ENCODE peak calls at places on chromosomes 11 and 22, in four cellular contexts. Q is heart left ventricle; A is activated CD4-positive, alpha-beta T cell treated with anti-CD3 and anti-CD28 coated beads, Interleukin-2, amount 50 U/mL, for 4 hours; P is pancreas. D is an unnamed sample.

GRCh38 chr22:19496324-19496630 is 16.6 kb downstream of the CDC45 start:
- DNase-seq in Q (no peak), P (no peak), A (no peak), D (no peak)

GRCh38 chr11:124302291-124302690 is 11.5 kb downstream of the OR8D1 start:
- DNase-seq in A (no peak), P (no peak), Q (no peak), D (no peak)

GRCh38 chr22:48740086-48740730 is 1087.5 kb downstream of the BRD1 start:
- DNase-seq in P (no peak), Q (no peak), A (no peak), D (no peak)

GRCh38 chr22:36055376-36056310 is 27.0 kb upstream of the RBFOX2 start:
- DNase-seq in Q (peak), A (no peak), P (no peak), D (no peak)

GRCh38 chr11:32840587-32840986 is 10.9 kb downstream of the PRRG4 start:
- DNase-seq in A (no peak), Q (no peak), P (no peak), D (no peak)

GRCh38 chr11:81744336-81745116 is 989.1 kb downstream of the FAM181B start:
- DNase-seq in Q (no peak), A (no peak), P (peak), D (no peak)

GRCh38 chr11:58606930-58607714 is 15.3 kb upstream of the CNTF start:
- DNase-seq in P (no peak), Q (no peak), A (no peak), D (no peak)

GRCh38 chr11:210122-210802 is 2.8 kb downstream of the RIC8A start:
- DNase-seq in A (no peak), Q (no peak), P (no peak), D (peak)

GRCh38 chr11:103737791-103738190 is 298.6 kb upstream of the DDI1 start:
- DNase-seq in Q (peak), A (no peak), P (no peak), D (no peak)

GRCh38 chr11:115257286-115258077 is 246.7 kb downstream of the CADM1 start:
- DNase-seq in Q (no peak), A (no peak), P (no peak), D (no peak)

GRCh38 chr11:28228196-28228595 is 120.0 kb downstream of the METTL15 start:
- DNase-seq in A (no peak), P (no peak), Q (no peak), D (no peak)

GRCh38 chr11:45400594-45400993 is 114.5 kb upstream of the SYT13 start:
- DNase-seq in A (no peak), P (no peak), Q (no peak), D (peak)

GRCh38 chr22:41523464-41524221 is 20.6 kb downstream of the POLR3H start:
- DNase-seq in Q (peak), A (no peak), P (peak), D (no peak)

GRCh38 chr11:62012451-62013265 is 45.2 kb upstream of the FTH1 start:
- DNase-seq in A (no peak), P (no peak), Q (no peak), D (no peak)

GRCh38 chr11:118109231-118109630 is 22.5 kb upstream of the SMIM35 start:
- DNase-seq in A (no peak), Q (peak), P (no peak), D (no peak)

GRCh38 chr11:35427158-35427557 is 7.8 kb upstream of the SLC1A2 start:
- DNase-seq in A (no peak), P (no peak), Q (peak), D (no peak)

GRCh38 chr11:47179655-47179991 is 2.9 kb upstream of the ARFGAP2 start:
- DNase-seq in P (no peak), Q (no peak), A (peak), D (no peak)

GRCh38 chr11:33307984-33308383 is 50.8 kb downstream of the HIPK3 start:
- DNase-seq in A (no peak), Q (no peak), P (no peak), D (no peak)

GRCh38 chr22:38871360-38872171 is 450 bp downstream of the CBX6 start:
- DNase-seq in Q (no peak), P (peak), A (peak), D (peak)

GRCh38 chr22:40654522-40655167 is 18.1 kb upstream of the MRTFA start:
- DNase-seq in P (no peak), A (no peak), Q (peak), D (peak)

GRCh38 chr11:63251312-63251711 is 7.9 kb upstream of the SLC22A25 start:
- DNase-seq in P (no peak), Q (no peak), A (no peak), D (no peak)

GRCh38 chr22:37428649-37429586 is 1.6 kb upstream of the ELFN2 start:
- DNase-seq in Q (no peak), P (no peak), A (peak), D (no peak)

GRCh38 chr22:46484861-46485595 is 52.4 kb downstream of the CELSR1 start:
- DNase-seq in A (no peak), P (no peak), Q (no peak), D (no peak)

D was measured in ovary.